ENCODE peak calls at places on chromosomes 6 and 20, in seven cellular contexts. G is A673, A is AG09309, I is GM23338, C is GM12865, H is kidney epithelial cell, P is lower leg skin. R is an unnamed sample.

GRCh38 chr20:46586724-46587123 is 36.3 kb upstream of the OCSTAMP start:
- DNase-seq in C (no peak), G (no peak), P (no peak), I (no peak), A (no peak), H (no peak), R (no peak)

GRCh38 chr6:161407115-161407514 is 133.3 kb upstream of the AGPAT4 start:
- DNase-seq in G (no peak), I (no peak), A (no peak), H (no peak), C (no peak), P (no peak), R (no peak)

GRCh38 chr6:146543940-146544661 is 468 bp downstream of the RAB32 start:
- DNase-seq in A (no peak), I (peak; percentile 60), H (no peak), P (peak; percentile 32), G (no peak), C (no peak), R (no peak)

GRCh38 chr6:16805190-16805860 is 44.1 kb upstream of the ATXN1 start:
- DNase-seq in G (no peak), H (no peak), P (no peak), I (peak; percentile 27), A (no peak), C (no peak), R (no peak)

GRCh38 chr6:88722691-88723090 is 240.7 kb downstream of the RNGTT start:
- DNase-seq in A (no peak), H (no peak), P (no peak), C (no peak), G (no peak), I (no peak), R (no peak)

GRCh38 chr6:138571585-138572199 is 72.4 kb upstream of the NHSL1 start:
- DNase-seq in A (no peak), C (no peak), I (no peak), P (no peak), G (peak; percentile 27), H (no peak), R (no peak)

GRCh38 chr6:107275330-107275865 is 160.1 kb upstream of the BEND3 start:
- DNase-seq in P (no peak), A (no peak), C (no peak), H (no peak), G (no peak), I (no peak), R (no peak)

GRCh38 chr20:12012241-12013222 is 94.8 kb downstream of the BTBD3 start:
- DNase-seq in P (peak; percentile 14), G (peak; percentile 72), H (peak; percentile 12), C (peak; percentile 21), I (peak; percentile 85), A (no peak), R (no peak)

GRCh38 chr6:118197539-118197938 is 290.5 kb downstream of the SLC35F1 start:
- DNase-seq in I (peak; percentile 54), H (no peak), C (no peak), G (peak; percentile 46), A (no peak), P (no peak), R (no peak)

GRCh38 chr20:52003415-52003814 is 188.2 kb downstream of the ZFP64 start:
- DNase-seq in C (no peak), P (no peak), H (no peak), A (no peak), I (no peak), G (no peak), R (no peak)

GRCh38 chr20:52004720-52005119 is 186.9 kb downstream of the ZFP64 start:
- DNase-seq in G (no peak), H (no peak), I (no peak), A (peak; percentile 71), C (no peak), P (no peak), R (no peak)

GRCh38 chr20:52003976-52004375 is 187.6 kb downstream of the ZFP64 start:
- DNase-seq in A (no peak), C (no peak), G (peak; percentile 70), P (no peak), H (no peak), I (no peak), R (no peak)

GRCh38 chr20:52001999-52002666 is 189.4 kb downstream of the ZFP64 start:
- DNase-seq in H (no peak), G (peak; percentile 56), A (no peak), I (peak; percentile 51), P (no peak), C (no peak), R (no peak)
- TF ChIP-seq CTCF in H (peak; percentile 33), G (peak; percentile 40), A (peak; percentile 23), I (peak; percentile 6), P (no peak), C (no peak), R (no peak)

GRCh38 chr6:52216932-52217331 is 27.4 kb downstream of the IL17F start:
- DNase-seq in H (no peak), G (no peak), I (no peak), P (no peak), A (no peak), C (peak; percentile 68), R (no peak)
- H3K4me3 ChIP-seq in H (no peak overlapping the region), G (no peak overlapping the region), I (no peak overlapping the region), P (no peak overlapping the region), A (no peak overlapping the region), C (no peak overlapping the region), R (no peak overlapping the region)

GRCh38 chr6:10963113-10963512 is 76.3 kb downstream of the SYCP2L start:
- DNase-seq in H (no peak), C (no peak), I (no peak), P (no peak), G (no peak), A (no peak), R (no peak)

GRCh38 chr6:10962673-10963072 is 75.8 kb downstream of the SYCP2L start:
- DNase-seq in H (no peak), P (no peak), A (peak; percentile 65), G (peak; percentile 12), C (peak; percentile 52), I (no peak), R (peak; percentile 83)

GRCh38 chr6:10964684-10965083 is 77.8 kb downstream of the SYCP2L start:
- DNase-seq in H (no peak), P (no peak), A (no peak), C (peak; percentile 75), I (no peak), G (no peak), R (no peak)

GRCh38 chr6:10960171-10960570 is 73.3 kb downstream of the SYCP2L start:
- DNase-seq in G (no peak), I (no peak), C (no peak), P (no peak), H (no peak), A (no peak), R (no peak)

DNA sequence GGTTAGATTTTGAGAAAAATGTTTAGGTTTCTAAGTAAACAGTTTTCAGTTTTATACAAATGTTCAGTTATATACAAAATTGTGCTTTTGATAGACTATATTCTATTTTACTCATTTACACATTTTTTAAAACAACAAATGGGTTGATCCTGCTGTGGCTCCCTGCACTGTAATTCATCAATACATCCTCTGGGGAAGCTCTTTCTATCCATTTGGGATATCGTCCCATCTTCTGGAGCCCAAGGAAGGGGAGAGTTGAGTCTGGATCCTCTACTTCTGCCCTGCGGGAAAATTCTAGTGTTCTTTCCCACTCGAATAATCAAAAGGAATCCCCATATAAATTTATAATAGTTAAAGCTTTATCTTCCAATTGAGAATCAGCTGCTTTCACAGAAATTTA is 75.0 kb downstream of the SYCP2L start:
- DNase-seq in A (no peak), G (no peak), I (peak; percentile 34), H (no peak), C (no peak), P (no peak), R (no peak)
- TF ChIP-seq CTCF in A (no peak), G (no peak), I (peak; percentile 23), H (no peak), C (no peak), P (no peak), R (no peak)

GRCh38 chr6:105808571-105808970 is 277.6 kb upstream of the PRDM1 start:
- DNase-seq in A (no peak), I (no peak), H (no peak), G (no peak), P (no peak), C (peak; percentile 31), R (no peak)

GRCh38 chr6:105807905-105808304 is 278.2 kb upstream of the PRDM1 start:
- DNase-seq in H (no peak), C (no peak), A (no peak), G (no peak), P (no peak), I (no peak), R (no peak)

GRCh38 chr6:105810922-105811482 is 275.1 kb upstream of the PRDM1 start:
- DNase-seq in A (no peak), G (no peak), P (no peak), H (no peak), I (no peak), C (no peak), R (no peak)

GRCh38 chr6:105806486-105806920 is 279.6 kb upstream of the PRDM1 start:
- DNase-seq in C (no peak), H (no peak), P (no peak), A (no peak), G (no peak), I (no peak), R (no peak)

GRCh38 chr6:105810105-105810921 is 275.8 kb upstream of the PRDM1 start:
- DNase-seq in H (peak; percentile 65), P (peak; percentile 64), I (peak; percentile 11), A (peak; percentile 64), G (peak; percentile 31), C (peak; percentile 78), R (peak; percentile 45)
- H3K4me3 ChIP-seq in H (no peak overlapping the region), P (no peak overlapping the region), I (no peak overlapping the region), A (no peak overlapping the region), G (no peak overlapping the region), C (no peak overlapping the region), R (no peak overlapping the region)